ENCODE peak calls at places on chromosomes 12 and 14, in ten cellular contexts. W, Y, S, F, Z, R, E, O, A and U are unnamed samples.

GRCh38 chr12:71556471-71556870 is 107.2 kb downstream of the ZFC3H1 start:
- DNase-seq in W (no peak), Y (no peak), S (no peak), F (no peak), Z (no peak), R (no peak), E (no peak), O (no peak), A (no peak), U (no peak)

GRCh38 chr12:23049180-23049579 is 424.2 kb downstream of the ETNK1 start:
- DNase-seq in W (peak), Y (peak), S (no peak), F (no peak), Z (no peak), R (no peak), E (no peak), O (no peak), A (no peak), U (no peak)

GRCh38 chr12:66813137-66813867 is 134.4 kb upstream of the GRIP1 start:
- DNase-seq in W (no peak), Y (peak), S (no peak), F (no peak), Z (no peak), R (no peak), E (no peak), O (peak), A (no peak), U (no peak)

GRCh38 chr14:56855891-56856461 is 45.7 kb upstream of the OTX2 start:
- DNase-seq in W (no peak), Y (no peak), S (no peak), F (no peak), Z (no peak), R (no peak), E (no peak), O (no peak), A (peak), U (no peak)

GRCh38 chr12:53752192-53752601 is 418 bp upstream of the CISTR start:
- DNase-seq in W (no peak), Y (no peak), S (no peak), F (no peak), Z (no peak), R (no peak), E (no peak), O (no peak), A (no peak), U (no peak)

GRCh38 chr12:68882251-68882964 is 50.6 kb downstream of the CPM start:
- DNase-seq in W (no peak), Y (no peak), S (no peak), F (no peak), Z (no peak), R (no peak), E (no peak), O (no peak), A (no peak), U (no peak)

GRCh38 chr12:58920102-58920955 is at the start of gene LRIG3:
- DNase-seq in W (peak), Y (peak), S (peak), F (peak), Z (peak), R (peak), E (no peak), O (peak), A (peak), U (peak)

GRCh38 chr12:122187466-122187865 is 4.5 kb downstream of the LRRC43 start:
- DNase-seq in W (no peak), Y (no peak), S (no peak), F (no peak), Z (no peak), R (no peak), E (no peak), O (no peak), A (no peak), U (no peak)

GRCh38 chr12:127760996-127761395 is 506.0 kb upstream of the TMEM132C start:
- DNase-seq in W (no peak), Y (no peak), S (no peak), F (no peak), Z (no peak), R (no peak), E (no peak), O (no peak), A (no peak), U (no peak)

GRCh38 chr12:128388461-128388921 is 121.5 kb downstream of the TMEM132C start:
- DNase-seq in W (no peak), Y (no peak), S (no peak), F (no peak), Z (peak), R (no peak), E (no peak), O (no peak), A (peak), U (no peak)

GRCh38 chr12:570949-571794 is 92.1 kb downstream of the NINJ2 start:
- DNase-seq in W (peak), Y (peak), S (peak), F (no peak), Z (peak), R (peak), E (no peak), O (no peak), A (peak), U (peak)
- H3K4me3 ChIP-seq in W (peak), Y (peak), S (peak), F (no peak), Z (no peak), R (peak), E (peak), O (peak), A (peak), U (peak)

DNA sequence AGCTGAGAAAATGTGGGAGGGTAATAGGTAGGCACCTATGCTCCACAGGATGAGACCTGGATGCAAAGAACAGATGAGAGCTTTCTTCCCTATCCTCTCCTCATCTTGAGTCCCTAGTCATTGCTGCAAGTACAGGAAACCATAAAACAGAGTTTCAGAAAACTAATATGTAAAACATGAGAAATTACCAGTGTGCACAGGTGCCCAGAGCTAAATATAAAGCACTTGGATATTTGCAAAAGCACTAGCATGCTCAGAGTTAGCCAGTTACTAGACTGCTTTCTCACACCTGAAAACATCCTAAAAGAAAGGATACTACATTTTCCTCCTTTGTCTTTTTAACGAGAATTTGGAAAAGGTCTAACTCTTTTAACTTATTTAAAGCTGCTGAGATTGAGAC is 324.3 kb downstream of the DAD1 start:
- DNase-seq in W (no peak), Y (no peak), S (no peak), F (no peak), Z (no peak), R (no peak), E (no peak), O (no peak), A (no peak), U (no peak)
- H3K4me3 ChIP-seq in W (no peak), Y (no peak), S (no peak), F (no peak), Z (no peak), R (no peak), E (no peak), O (no peak), A (no peak), U (no peak)

GRCh38 chr14:61566537-61567225 is 128.6 kb upstream of the HIF1A start:
- DNase-seq in W (peak), Y (peak), S (peak), F (no peak), Z (no peak), R (no peak), E (no peak), O (no peak), A (no peak), U (peak)

GRCh38 chr14:61568572-61569011 is 126.7 kb upstream of the HIF1A start:
- DNase-seq in W (no peak), Y (no peak), S (no peak), F (no peak), Z (no peak), R (no peak), E (no peak), O (no peak), A (peak), U (no peak)

GRCh38 chr14:61569308-61569707 is 126.0 kb upstream of the HIF1A start:
- DNase-seq in W (no peak), Y (no peak), S (no peak), F (no peak), Z (no peak), R (no peak), E (no peak), O (no peak), A (no peak), U (no peak)

GRCh38 chr14:61569783-61570182 is 125.5 kb upstream of the HIF1A start:
- DNase-seq in W (peak), Y (peak), S (peak), F (no peak), Z (no peak), R (peak), E (no peak), O (peak), A (no peak), U (peak)

GRCh38 chr14:61567838-61568571 is 127.3 kb upstream of the HIF1A start:
- DNase-seq in W (peak), Y (no peak), S (no peak), F (no peak), Z (no peak), R (no peak), E (no peak), O (no peak), A (no peak), U (no peak)
- H3K4me3 ChIP-seq in W (no peak), Y (no peak), S (no peak), F (no peak), Z (no peak), R (no peak), E (no peak), O (no peak), A (peak), U (no peak)

GRCh38 chr14:69571879-69572633 is 2.6 kb downstream of the CCDC177 start:
- DNase-seq in W (no peak), Y (peak), S (no peak), F (no peak), Z (no peak), R (no peak), E (no peak), O (no peak), A (peak), U (no peak)
- H3K4me3 ChIP-seq in W (peak), Y (no peak), S (peak), F (no peak), Z (peak), R (no peak), E (peak), O (peak), A (peak), U (peak)

GRCh38 chr12:62301799-62302133 is 41.6 kb downstream of the USP15 start:
- DNase-seq in W (no peak), Y (no peak), S (no peak), F (no peak), Z (no peak), R (no peak), E (no peak), O (no peak), A (no peak), U (no peak)

GRCh38 chr12:62305778-62306177 is 45.6 kb downstream of the USP15 start:
- DNase-seq in W (no peak), Y (no peak), S (no peak), F (no peak), Z (no peak), R (no peak), E (no peak), O (no peak), A (no peak), U (no peak)

GRCh38 chr12:62306569-62307530 is 46.6 kb downstream of the USP15 start:
- DNase-seq in W (no peak), Y (no peak), S (no peak), F (no peak), Z (no peak), R (no peak), E (no peak), O (no peak), A (no peak), U (no peak)

GRCh38 chr12:62301080-62301798 is 41.0 kb downstream of the USP15 start:
- DNase-seq in W (no peak), Y (no peak), S (no peak), F (no peak), Z (no peak), R (no peak), E (no peak), O (no peak), A (no peak), U (no peak)

DNA sequence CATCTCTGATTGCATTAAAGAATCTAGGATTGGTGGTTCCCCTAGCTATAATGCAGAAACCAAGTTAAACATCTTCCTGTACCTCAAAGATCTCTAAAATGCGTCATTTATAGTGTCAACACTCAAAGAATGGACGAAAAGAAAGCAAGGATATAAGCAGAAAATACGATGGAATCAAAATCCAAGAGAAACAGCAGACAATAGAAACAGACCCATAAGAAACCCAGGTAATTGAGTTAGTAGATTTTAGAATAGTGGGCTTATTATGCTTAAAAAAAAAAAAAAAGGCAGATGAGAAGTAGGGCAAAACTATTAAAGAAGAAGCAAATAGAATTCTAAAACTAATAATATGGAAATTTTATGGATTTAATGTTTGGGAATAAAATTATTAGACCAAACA is 44.4 kb downstream of the USP15 start:
- DNase-seq in W (no peak), Y (no peak), S (no peak), F (no peak), Z (no peak), R (no peak), E (no peak), O (no peak), A (no peak), U (no peak)
- H3K4me3 ChIP-seq in W (no peak), Y (no peak), S (no peak), F (no peak), Z (no peak), R (no peak), E (no peak), O (no peak), A (no peak), U (no peak)

GRCh38 chr14:54818201-54819133 is 84.2 kb downstream of the GCH1 start:
- DNase-seq in W (peak), Y (no peak), S (peak), F (no peak), Z (no peak), R (peak), E (peak), O (peak), A (peak), U (peak)
- H3K4me3 ChIP-seq in W (no peak), Y (no peak), S (no peak), F (no peak), Z (no peak), R (no peak), E (no peak), O (no peak), A (no peak), U (no peak)

DNA sequence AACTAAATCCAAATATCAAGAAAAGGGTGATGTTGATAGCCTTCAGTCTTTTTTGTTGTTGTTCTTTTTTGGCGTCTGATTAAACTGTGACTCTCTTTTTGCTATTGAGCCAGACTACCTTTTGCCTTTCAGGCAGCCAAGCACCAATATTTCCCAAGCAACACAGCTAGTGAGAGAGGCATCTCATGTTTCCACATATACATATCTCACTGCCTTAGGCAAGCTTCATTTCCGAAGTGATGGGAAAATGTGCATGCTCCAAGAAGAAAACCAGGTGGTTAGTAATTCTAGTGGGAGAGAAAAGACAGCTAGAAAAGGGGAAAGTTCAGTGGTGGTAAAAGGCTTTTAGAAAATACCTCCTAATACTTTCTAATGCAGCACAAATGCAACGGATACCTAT is 277.7 kb downstream of the TMTC2 start:
- DNase-seq in W (no peak), Y (no peak), S (no peak), F (no peak), Z (no peak), R (peak), E (no peak), O (no peak), A (no peak), U (no peak)
- H3K4me3 ChIP-seq in W (no peak), Y (no peak), S (no peak), F (no peak), Z (no peak), R (no peak), E (no peak), O (no peak), A (no peak), U (no peak)

GRCh38 chr12:51217968-51218606 is at the start of gene POU6F1:
- DNase-seq in W (peak), Y (peak), S (peak), F (peak), Z (peak), R (peak), E (no peak), O (peak), A (peak), U (peak)

GRCh38 chr12:51217133-51217967 is 512 bp downstream of the POU6F1 start:
- DNase-seq in W (peak), Y (no peak), S (no peak), F (peak), Z (peak), R (no peak), E (no peak), O (no peak), A (peak), U (no peak)

GRCh38 chr12:51218607-51219161 is 822 bp upstream of the POU6F1 start:
- DNase-seq in W (no peak), Y (no peak), S (no peak), F (peak), Z (no peak), R (no peak), E (no peak), O (no peak), A (no peak), U (no peak)

GRCh38 chr12:51216652-51217051 is 1.2 kb downstream of the POU6F1 start:
- DNase-seq in W (no peak), Y (no peak), S (no peak), F (no peak), Z (no peak), R (no peak), E (no peak), O (no peak), A (no peak), U (no peak)

DNA sequence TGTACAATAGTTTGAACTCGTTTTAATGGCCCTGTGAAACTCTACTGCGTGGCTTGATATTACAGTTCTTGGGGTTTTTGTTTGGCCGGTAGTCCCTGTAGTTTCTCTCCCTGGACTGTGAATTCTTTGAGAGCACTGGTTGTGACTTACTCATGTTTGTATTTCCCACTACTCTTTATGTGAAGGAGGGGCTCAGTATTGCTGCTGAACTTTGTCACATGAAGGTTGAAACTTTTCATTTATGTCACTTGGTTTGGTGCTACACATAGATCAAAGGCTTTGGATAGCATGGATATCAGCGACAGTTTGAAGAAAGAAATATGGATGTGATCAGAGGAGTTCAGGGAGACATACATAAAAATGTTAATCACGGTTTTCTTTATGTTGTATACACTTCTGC is 1.5 kb upstream of the POU6F1 start:
- DNase-seq in W (no peak), Y (no peak), S (no peak), F (no peak), Z (no peak), R (no peak), E (no peak), O (no peak), A (no peak), U (no peak)
- H3K4me3 ChIP-seq in W (no peak), Y (no peak), S (no peak), F (peak), Z (no peak), R (no peak), E (no peak), O (no peak), A (no peak), U (no peak)